ENCODE peak calls at places on chromosomes 13 and 19, in four cellular contexts. A is osteoblast, W is iris pigment epithelial cell, K is NCI-H2081. X is an unnamed sample.

GRCh38 chr19:3604227-3604986 is 2.3 kb downstream of the TBXA2R start:
- DNase-seq in K (no peak), W (no peak), A (no peak), X (no peak)

GRCh38 chr13:79662882-79663281 is 181.9 kb downstream of the NDFIP2 start:
- DNase-seq in W (no peak), K (no peak), A (no peak), X (peak)

GRCh38 chr19:8311461-8312260 is 3.5 kb upstream of the CD320 start:
- DNase-seq in W (no peak), K (peak), A (no peak), X (no peak)

GRCh38 chr19:4859697-4860096 is 7.8 kb downstream of the PLIN3 start:
- DNase-seq in W (no peak), K (no peak), A (no peak), X (no peak)

GRCh38 chr13:100674363-100674847 is at the start of gene TMTC4:
- DNase-seq in K (no peak), W (no peak), A (no peak), X (no peak)

GRCh38 chr13:97386832-97387486 is 47.0 kb upstream of the RAP2A start:
- DNase-seq in W (no peak), A (no peak), K (no peak), X (no peak)

GRCh38 chr13:79482271-79482970 is 1.5 kb downstream of the NDFIP2 start:
- DNase-seq in K (no peak), W (peak), A (no peak), X (no peak)

GRCh38 chr13:40389081-40389641 is 277.3 kb downstream of the FOXO1 start:
- DNase-seq in W (no peak), K (no peak), A (no peak), X (peak)

GRCh38 chr13:75771818-75772217 is 135.7 kb downstream of the LMO7 start:
- DNase-seq in A (peak), K (no peak), W (peak), X (no peak)

GRCh38 chr19:30695171-30695875 is 323.1 kb downstream of the ZNF536 start:
- DNase-seq in W (no peak), K (no peak), A (no peak), X (no peak)

GRCh38 chr19:43700368-43701015 is 15.4 kb upstream of the IRGC start:
- DNase-seq in K (no peak), W (peak), A (peak), X (peak)

GRCh38 chr19:16831531-16831930 is 2.3 kb downstream of the SIN3B start:
- DNase-seq in W (no peak), A (no peak), K (no peak), X (peak)

GRCh38 chr13:41465215-41465907 is 8.0 kb downstream of the RGCC start:
- DNase-seq in K (no peak), W (peak), A (peak), X (no peak)

GRCh38 chr19:42406111-42406510 is 16.0 kb upstream of the CNFN start:
- DNase-seq in K (no peak), W (no peak), A (peak), X (no peak)

GRCh38 chr19:49631279-49631588 is 8.7 kb downstream of the RRAS start:
- DNase-seq in K (no peak), A (peak), W (no peak), X (no peak)

GRCh38 chr13:47499358-47500150 is 501.5 kb downstream of the SUCLA2 start:
- DNase-seq in K (no peak), W (peak), A (peak), X (no peak)

GRCh38 chr19:55097864-55098715 is 19.3 kb downstream of the PPP1R12C start:
- DNase-seq in K (no peak), W (no peak), A (peak), X (no peak)

GRCh38 chr19:14563590-14563926 is 8.3 kb downstream of the NDUFB7 start:
- DNase-seq in K (no peak), A (no peak), W (no peak), X (no peak)

GRCh38 chr13:21435710-21436151 is 23.4 kb downstream of the ZDHHC20 start:
- DNase-seq in W (peak), A (peak), K (no peak), X (peak)

GRCh38 chr19:50315773-50316448 is 13.3 kb downstream of the KCNC3 start:
- DNase-seq in W (peak), K (no peak), A (peak), X (peak)

GRCh38 chr13:99207511-99207910 is 6.9 kb downstream of the UBAC2 start:
- DNase-seq in K (no peak), W (no peak), A (no peak), X (no peak)

GRCh38 chr13:51959773-51960172 is 51.5 kb downstream of the ATP7B start:
- DNase-seq in A (no peak), K (no peak), W (no peak), X (no peak)

GRCh38 chr13:81116461-81117282 is 775.7 kb upstream of the SPRY2 start:
- DNase-seq in W (peak), K (no peak), A (no peak), X (no peak)

GRCh38 chr19:3494559-3494958 is 5.9 kb downstream of the DOHH start:
- DNase-seq in W (no peak), A (no peak), K (no peak), X (peak)

GRCh38 chr13:90448466-90449037 is 898.9 kb upstream of the MIR17HG start:
- DNase-seq in A (no peak), W (peak), K (no peak), X (no peak)

GRCh38 chr19:32555786-32556185 is 25.2 kb upstream of the PDCD5 start:
- DNase-seq in A (no peak), K (no peak), W (no peak), X (no peak)